ENCODE peak calls at places on chromosomes 13 and 19, in six cellular contexts. One of them, this sample, is unnamed. For H3K4me1, the result is how much of the 10 kb centered on the place peaks cover.

GRCh38 chr19:13275016-13275722 is 125.0 kb downstream of the IER2 start:
- DNase-seq in heart right ventricle: no peak
- DNase-seq in left ventricle myocardium inferior: no peak
- DNase-seq in HAP-1: no peak
- DNase-seq in CD4-positive, CD25-positive, alpha-beta regulatory T cell: no peak
- DNase-seq in cardiac muscle cell: no peak
- DNase-seq in this sample: no peak

GRCh38 chr13:100461309-100462035 is 127.1 kb downstream of the GGACT start:
- DNase-seq in heart right ventricle: no peak
- DNase-seq in left ventricle myocardium inferior: no peak
- DNase-seq in HAP-1: no peak
- DNase-seq in CD4-positive, CD25-positive, alpha-beta regulatory T cell: no peak
- DNase-seq in cardiac muscle cell: no peak
- DNase-seq in this sample: no peak

GRCh38 chr13:98206946-98207345 is 29.9 kb upstream of the RNF113B start:
- DNase-seq in heart right ventricle: no peak
- DNase-seq in left ventricle myocardium inferior: no peak
- DNase-seq in HAP-1: no peak
- DNase-seq in CD4-positive, CD25-positive, alpha-beta regulatory T cell: no peak
- DNase-seq in cardiac muscle cell: peak
- DNase-seq in this sample: no peak

GRCh38 chr13:93714171-93714570 is 487.6 kb downstream of the GPC6 start:
- DNase-seq in heart right ventricle: no peak
- DNase-seq in left ventricle myocardium inferior: no peak
- DNase-seq in HAP-1: no peak
- DNase-seq in CD4-positive, CD25-positive, alpha-beta regulatory T cell: no peak
- DNase-seq in cardiac muscle cell: no peak
- DNase-seq in this sample: no peak

GRCh38 chr13:42876810-42877550 is 95.6 kb downstream of the FAM216B start:
- DNase-seq in heart right ventricle: no peak
- DNase-seq in left ventricle myocardium inferior: no peak
- DNase-seq in HAP-1: no peak
- DNase-seq in CD4-positive, CD25-positive, alpha-beta regulatory T cell: no peak
- DNase-seq in cardiac muscle cell: peak
- DNase-seq in this sample: no peak

GRCh38 chr13:28321751-28322150 is 173.2 kb downstream of the FLT1 start:
- DNase-seq in heart right ventricle: no peak
- DNase-seq in left ventricle myocardium inferior: no peak
- DNase-seq in HAP-1: no peak
- DNase-seq in CD4-positive, CD25-positive, alpha-beta regulatory T cell: no peak
- DNase-seq in cardiac muscle cell: no peak
- DNase-seq in this sample: no peak

GRCh38 chr13:91185294-91185863 is 162.1 kb upstream of the MIR17HG start:
- DNase-seq in heart right ventricle: no peak
- DNase-seq in left ventricle myocardium inferior: no peak
- DNase-seq in HAP-1: no peak
- DNase-seq in CD4-positive, CD25-positive, alpha-beta regulatory T cell: no peak
- DNase-seq in cardiac muscle cell: peak
- DNase-seq in this sample: no peak

GRCh38 chr13:41942462-41943094 is 18.3 kb downstream of the VWA8 start:
- DNase-seq in heart right ventricle: no peak
- DNase-seq in left ventricle myocardium inferior: no peak
- DNase-seq in HAP-1: peak
- DNase-seq in CD4-positive, CD25-positive, alpha-beta regulatory T cell: no peak
- DNase-seq in cardiac muscle cell: peak
- DNase-seq in this sample: no peak

GRCh38 chr13:20197361-20197834 is 4.7 kb upstream of the GJB2 start:
- DNase-seq in heart right ventricle: no peak
- DNase-seq in left ventricle myocardium inferior: no peak
- DNase-seq in HAP-1: peak
- DNase-seq in CD4-positive, CD25-positive, alpha-beta regulatory T cell: peak
- DNase-seq in cardiac muscle cell: peak
- DNase-seq in this sample: no peak

GRCh38 chr13:90868321-90868920 is 479.1 kb upstream of the MIR17HG start:
- DNase-seq in heart right ventricle: no peak
- DNase-seq in left ventricle myocardium inferior: no peak
- DNase-seq in HAP-1: peak
- DNase-seq in CD4-positive, CD25-positive, alpha-beta regulatory T cell: no peak
- DNase-seq in cardiac muscle cell: peak
- DNase-seq in this sample: no peak

GRCh38 chr19:55778331-55778730 is 9.4 kb downstream of the RFPL4AL1 start:
- DNase-seq in heart right ventricle: no peak
- DNase-seq in left ventricle myocardium inferior: no peak
- DNase-seq in HAP-1: no peak
- DNase-seq in CD4-positive, CD25-positive, alpha-beta regulatory T cell: no peak
- DNase-seq in cardiac muscle cell: no peak
- DNase-seq in this sample: no peak

GRCh38 chr13:21823416-21823815 is 152.5 kb downstream of the FGF9 start:
- DNase-seq in heart right ventricle: no peak
- DNase-seq in left ventricle myocardium inferior: no peak
- DNase-seq in HAP-1: no peak
- DNase-seq in CD4-positive, CD25-positive, alpha-beta regulatory T cell: no peak
- DNase-seq in cardiac muscle cell: no peak
- DNase-seq in this sample: no peak

GRCh38 chr13:97702614-97703013 is 250.9 kb upstream of the IPO5 start:
- DNase-seq in heart right ventricle: no peak
- DNase-seq in left ventricle myocardium inferior: no peak
- DNase-seq in HAP-1: no peak
- DNase-seq in CD4-positive, CD25-positive, alpha-beta regulatory T cell: no peak
- DNase-seq in cardiac muscle cell: no peak
- DNase-seq in this sample: no peak

GRCh38 chr13:72112216-72112615 is 245.2 kb upstream of the DACH1 start:
- DNase-seq in heart right ventricle: no peak
- DNase-seq in left ventricle myocardium inferior: no peak
- DNase-seq in HAP-1: no peak
- DNase-seq in CD4-positive, CD25-positive, alpha-beta regulatory T cell: no peak
- DNase-seq in cardiac muscle cell: no peak
- DNase-seq in this sample: no peak

GRCh38 chr19:39733841-39734240 is 4.0 kb downstream of the CLC start:
- DNase-seq in heart right ventricle: no peak
- DNase-seq in left ventricle myocardium inferior: no peak
- DNase-seq in HAP-1: no peak
- DNase-seq in CD4-positive, CD25-positive, alpha-beta regulatory T cell: no peak
- DNase-seq in cardiac muscle cell: no peak
- DNase-seq in this sample: no peak

GRCh38 chr19:18869231-18869575 is 26.8 kb downstream of the CERS1 start:
- DNase-seq in heart right ventricle: no peak
- DNase-seq in left ventricle myocardium inferior: no peak
- DNase-seq in HAP-1: no peak
- DNase-seq in CD4-positive, CD25-positive, alpha-beta regulatory T cell: no peak
- DNase-seq in cardiac muscle cell: no peak
- DNase-seq in this sample: no peak

GRCh38 chr13:40016953-40017660 is 361.6 kb downstream of the COG6 start:
- DNase-seq in heart right ventricle: no peak
- DNase-seq in left ventricle myocardium inferior: no peak
- DNase-seq in HAP-1: no peak
- DNase-seq in CD4-positive, CD25-positive, alpha-beta regulatory T cell: no peak
- DNase-seq in cardiac muscle cell: no peak
- DNase-seq in this sample: no peak

GRCh38 chr19:51439021-51439465 is 19.2 kb downstream of the SIGLEC8 start:
- DNase-seq in heart right ventricle: no peak
- DNase-seq in left ventricle myocardium inferior: no peak
- DNase-seq in HAP-1: no peak
- DNase-seq in CD4-positive, CD25-positive, alpha-beta regulatory T cell: peak
- DNase-seq in cardiac muscle cell: peak
- DNase-seq in this sample: no peak

GRCh38 chr13:112012004-112012704 is 54.8 kb upstream of the SOX1 start:
- DNase-seq in heart right ventricle: no peak
- DNase-seq in left ventricle myocardium inferior: no peak
- DNase-seq in HAP-1: no peak
- DNase-seq in CD4-positive, CD25-positive, alpha-beta regulatory T cell: no peak
- DNase-seq in cardiac muscle cell: no peak
- DNase-seq in this sample: no peak

GRCh38 chr13:96052655-96053002 is 572 bp downstream of the UGGT2 start:
- DNase-seq in heart right ventricle: no peak
- DNase-seq in left ventricle myocardium inferior: no peak
- DNase-seq in HAP-1: no peak
- DNase-seq in CD4-positive, CD25-positive, alpha-beta regulatory T cell: no peak
- DNase-seq in cardiac muscle cell: peak
- DNase-seq in this sample: no peak

GRCh38 chr13:97302611-97303010 is 80.5 kb downstream of the MBNL2 start:
- DNase-seq in heart right ventricle: no peak
- DNase-seq in left ventricle myocardium inferior: no peak
- DNase-seq in HAP-1: no peak
- DNase-seq in CD4-positive, CD25-positive, alpha-beta regulatory T cell: no peak
- DNase-seq in cardiac muscle cell: no peak
- DNase-seq in this sample: no peak

GRCh38 chr19:3061214-3062161 is 807 bp downstream of the TLE5 start:
- DNase-seq in heart right ventricle: peak
- DNase-seq in left ventricle myocardium inferior: peak
- DNase-seq in HAP-1: no peak
- DNase-seq in CD4-positive, CD25-positive, alpha-beta regulatory T cell: peak
- DNase-seq in cardiac muscle cell: peak
- DNase-seq in this sample: no peak

GRCh38 chr19:1568320-1569019 is at the start of gene MEX3D:
- DNase-seq in heart right ventricle: peak
- DNase-seq in left ventricle myocardium inferior: peak
- DNase-seq in HAP-1: peak
- DNase-seq in CD4-positive, CD25-positive, alpha-beta regulatory T cell: peak
- DNase-seq in cardiac muscle cell: peak
- DNase-seq in this sample: no peak
- H3K4me1 ChIP-seq in heart right ventricle: under half
- H3K4me1 ChIP-seq in left ventricle myocardium inferior: under half
- H3K4me1 ChIP-seq in HAP-1: under half
- H3K4me1 ChIP-seq in CD4-positive, CD25-positive, alpha-beta regulatory T cell: under half
- H3K4me1 ChIP-seq in cardiac muscle cell: under half
- H3K4me1 ChIP-seq in this sample: under half

GRCh38 chr13:44309771-44310767 is 63.6 kb upstream of the SERP2 start:
- DNase-seq in heart right ventricle: peak
- DNase-seq in left ventricle myocardium inferior: peak
- DNase-seq in HAP-1: no peak
- DNase-seq in CD4-positive, CD25-positive, alpha-beta regulatory T cell: no peak
- DNase-seq in cardiac muscle cell: no peak
- DNase-seq in this sample: no peak
- H3K4me1 ChIP-seq in heart right ventricle: half or more
- H3K4me1 ChIP-seq in left ventricle myocardium inferior: under half
- H3K4me1 ChIP-seq in HAP-1: under half
- H3K4me1 ChIP-seq in CD4-positive, CD25-positive, alpha-beta regulatory T cell: under half
- H3K4me1 ChIP-seq in cardiac muscle cell: under half
- H3K4me1 ChIP-seq in this sample: half or more

DNA sequence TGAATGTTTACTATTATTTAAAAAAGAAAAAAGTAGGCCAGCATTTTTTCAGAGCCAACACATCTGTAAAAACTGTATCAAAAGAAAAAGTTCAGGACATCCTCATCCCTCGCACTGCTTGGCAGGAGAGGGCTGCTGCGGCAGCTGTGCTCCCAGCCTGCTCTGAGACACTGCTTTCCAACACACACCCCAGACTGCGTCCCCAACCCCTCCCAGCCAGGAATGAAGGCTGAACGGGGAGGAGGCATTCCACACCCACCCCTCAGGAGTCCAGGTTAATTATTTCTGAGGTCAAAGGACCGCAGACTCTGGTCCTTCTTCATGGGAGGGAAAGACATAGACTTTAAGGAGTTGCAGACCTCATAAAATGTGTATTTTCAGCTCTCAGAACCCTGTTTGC is 43.1 kb downstream of the COL4A1 start:
- DNase-seq in heart right ventricle: peak
- DNase-seq in left ventricle myocardium inferior: peak
- DNase-seq in HAP-1: no peak
- DNase-seq in CD4-positive, CD25-positive, alpha-beta regulatory T cell: no peak
- DNase-seq in cardiac muscle cell: no peak
- DNase-seq in this sample: peak
- H3K4me1 ChIP-seq in heart right ventricle: half or more
- H3K4me1 ChIP-seq in left ventricle myocardium inferior: half or more
- H3K4me1 ChIP-seq in HAP-1: under half
- H3K4me1 ChIP-seq in CD4-positive, CD25-positive, alpha-beta regulatory T cell: under half
- H3K4me1 ChIP-seq in cardiac muscle cell: under half
- H3K4me1 ChIP-seq in this sample: half or more

DNA sequence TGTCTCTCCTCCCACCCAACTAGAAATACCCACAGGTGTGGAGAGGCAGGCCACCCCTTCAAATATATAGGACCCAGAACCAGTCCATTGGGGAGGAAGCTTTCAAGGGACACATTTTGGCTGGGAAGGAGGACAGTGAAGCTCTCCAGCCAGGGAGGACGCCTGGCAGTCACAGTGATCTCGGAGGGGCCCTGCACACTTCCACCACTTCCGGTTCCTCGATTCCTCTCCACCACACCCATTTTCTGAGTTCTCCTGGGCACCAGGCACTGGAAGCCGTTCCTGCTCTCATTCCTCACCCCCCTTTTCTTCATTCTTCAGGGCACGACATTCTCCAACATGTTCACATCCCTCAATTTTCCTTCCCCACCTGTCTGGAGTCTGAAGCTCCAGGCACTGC is 30.4 kb upstream of the CEACAM21 start:
- DNase-seq in heart right ventricle: no peak
- DNase-seq in left ventricle myocardium inferior: no peak
- DNase-seq in HAP-1: no peak
- DNase-seq in CD4-positive, CD25-positive, alpha-beta regulatory T cell: no peak
- DNase-seq in cardiac muscle cell: no peak
- DNase-seq in this sample: no peak
- H3K4me1 ChIP-seq in heart right ventricle: under half
- H3K4me1 ChIP-seq in left ventricle myocardium inferior: under half
- H3K4me1 ChIP-seq in HAP-1: under half
- H3K4me1 ChIP-seq in CD4-positive, CD25-positive, alpha-beta regulatory T cell: half or more
- H3K4me1 ChIP-seq in cardiac muscle cell: under half
- H3K4me1 ChIP-seq in this sample: under half

DNA sequence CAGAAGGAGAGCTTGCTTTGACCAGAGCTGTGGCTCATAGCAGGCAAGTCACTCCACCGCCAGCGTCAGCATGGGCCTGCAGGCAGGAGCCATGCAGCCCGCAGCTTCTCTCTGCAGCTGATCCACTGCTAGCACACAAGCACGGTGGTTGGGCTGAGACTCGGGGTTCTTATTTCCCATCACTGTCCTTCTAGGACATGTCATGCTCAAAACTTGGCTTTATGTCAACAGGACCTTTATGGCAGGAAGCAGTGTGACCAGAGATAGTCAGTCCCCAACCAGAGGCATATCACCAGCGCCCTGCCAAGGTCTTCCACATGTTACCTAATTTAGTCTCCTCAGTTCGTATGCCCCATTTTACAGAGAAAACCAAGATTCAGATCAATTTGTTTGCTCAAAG is 5.3 kb downstream of the TMEM272 start:
- DNase-seq in heart right ventricle: no peak
- DNase-seq in left ventricle myocardium inferior: no peak
- DNase-seq in HAP-1: no peak
- DNase-seq in CD4-positive, CD25-positive, alpha-beta regulatory T cell: no peak
- DNase-seq in cardiac muscle cell: no peak
- DNase-seq in this sample: no peak
- H3K4me1 ChIP-seq in heart right ventricle: under half
- H3K4me1 ChIP-seq in left ventricle myocardium inferior: under half
- H3K4me1 ChIP-seq in HAP-1: under half
- H3K4me1 ChIP-seq in CD4-positive, CD25-positive, alpha-beta regulatory T cell: under half
- H3K4me1 ChIP-seq in cardiac muscle cell: under half
- H3K4me1 ChIP-seq in this sample: under half